ENCODE peak calls at places on chromosomes 1 and 21, in seven cellular contexts. R is neuronal stem cell, Z is uterus, L is GM23248, B is body of pancreas, V is cardiac muscle cell, K is tibial artery. E is an unnamed sample. For H3K36me3, the result is how much of the 10 kb centered on the place peaks cover.

GRCh38 chr1:212633144-212633543 is 24.6 kb downstream of the ATF3 start:
- DNase-seq in R (no peak), Z (no peak), V (no peak), B (no peak), K (no peak), L (no peak), E (no peak)

GRCh38 chr1:101181930-101182329 is 54.9 kb upstream of the S1PR1 start:
- DNase-seq in L (no peak), R (no peak), K (no peak), B (no peak), V (no peak), Z (peak), E (no peak)

GRCh38 chr1:108646661-108647269 is 14.1 kb downstream of the HENMT1 start:
- DNase-seq in B (peak), V (peak), Z (peak), L (peak), K (peak), R (no peak), E (peak)

GRCh38 chr1:224203243-224204016 is 20.4 kb downstream of the DEGS1 start:
- DNase-seq in K (peak), L (peak), B (peak), V (peak), Z (no peak), R (no peak), E (no peak)

GRCh38 chr1:201566529-201566823 is 27.5 kb downstream of the NAV1 start:
- DNase-seq in V (no peak), L (no peak), Z (no peak), B (no peak), K (no peak), R (no peak), E (no peak)

GRCh38 chr1:156922986-156923564 is 2.6 kb downstream of the LRRC71 start:
- DNase-seq in Z (no peak), L (no peak), B (no peak), V (no peak), K (no peak), R (no peak), E (no peak)

GRCh38 chr1:165595561-165595960 is 35.5 kb upstream of the MGST3 start:
- DNase-seq in V (peak), K (no peak), Z (no peak), B (no peak), R (no peak), L (peak), E (no peak)

GRCh38 chr21:43639470-43640178 is 19.7 kb downstream of the HSF2BP start:
- DNase-seq in Z (no peak), B (no peak), V (peak), R (no peak), L (peak), K (no peak), E (no peak)

GRCh38 chr1:179126338-179127060 is 44.6 kb downstream of the TOR3A start:
- DNase-seq in L (no peak), V (no peak), K (peak), Z (peak), B (peak), R (no peak), E (no peak)

GRCh38 chr1:205676002-205676401 is 4.3 kb downstream of the SLC45A3 start:
- DNase-seq in L (no peak), K (no peak), B (no peak), Z (no peak), R (no peak), V (no peak), E (no peak)

GRCh38 chr1:167489581-167490340 is 28.6 kb downstream of the CD247 start:
- DNase-seq in V (no peak), K (no peak), B (no peak), L (no peak), R (peak), Z (no peak), E (peak)

GRCh38 chr1:112772781-112773180 is 57.6 kb upstream of the PPM1J start:
- DNase-seq in R (no peak), V (peak), L (no peak), K (no peak), Z (no peak), B (no peak), E (no peak)

GRCh38 chr1:25247829-25248754 is 838 bp upstream of the RSRP1 start:
- DNase-seq in Z (no peak), B (no peak), K (no peak), R (no peak), V (no peak), L (no peak), E (no peak)

GRCh38 chr1:117116784-117117130 is 4.8 kb downstream of the TRIM45 start:
- DNase-seq in K (no peak), Z (no peak), V (no peak), B (peak), R (no peak), L (no peak), E (no peak)
- H3K4me3 ChIP-seq in K (no peak), Z (no peak), V (no peak), B (no peak), R (no peak), L (no peak), E (no peak)

GRCh38 chr1:218305447-218306064 is 20.5 kb downstream of the RRP15 start:
- DNase-seq in K (no peak), Z (no peak), R (no peak), L (no peak), B (no peak), V (no peak), E (no peak)
- H3K36me3 ChIP-seq in K (under half), Z (under half), R (half or more), L (under half), B (under half), V (under half), E (under half)

GRCh38 chr1:202578001-202578500 is 132.2 kb downstream of the SYT2 start:
- DNase-seq in B (no peak), K (no peak), Z (no peak), V (peak), L (no peak), R (no peak), E (no peak)
- H3K27ac ChIP-seq in B (no peak), K (peak), Z (peak), V (peak), L (peak), R (no peak), E (no peak)

GRCh38 chr1:67830928-67831596 is 2.2 kb downstream of the GNG12 start:
- DNase-seq in L (peak), K (no peak), B (no peak), Z (no peak), R (no peak), V (no peak), E (no peak)

GRCh38 chr1:67833595-67833926 is 294 bp upstream of the GNG12 start:
- DNase-seq in Z (no peak), L (peak), K (no peak), B (no peak), V (no peak), R (no peak), E (no peak)

GRCh38 chr1:67831850-67832513 is 1.3 kb downstream of the GNG12 start:
- DNase-seq in L (peak), V (peak), K (peak), B (peak), Z (peak), R (peak), E (peak)

GRCh38 chr1:67834246-67834877 is 1.1 kb upstream of the GNG12 start:
- DNase-seq in B (no peak), Z (no peak), R (no peak), K (no peak), V (no peak), L (no peak), E (no peak)

DNA sequence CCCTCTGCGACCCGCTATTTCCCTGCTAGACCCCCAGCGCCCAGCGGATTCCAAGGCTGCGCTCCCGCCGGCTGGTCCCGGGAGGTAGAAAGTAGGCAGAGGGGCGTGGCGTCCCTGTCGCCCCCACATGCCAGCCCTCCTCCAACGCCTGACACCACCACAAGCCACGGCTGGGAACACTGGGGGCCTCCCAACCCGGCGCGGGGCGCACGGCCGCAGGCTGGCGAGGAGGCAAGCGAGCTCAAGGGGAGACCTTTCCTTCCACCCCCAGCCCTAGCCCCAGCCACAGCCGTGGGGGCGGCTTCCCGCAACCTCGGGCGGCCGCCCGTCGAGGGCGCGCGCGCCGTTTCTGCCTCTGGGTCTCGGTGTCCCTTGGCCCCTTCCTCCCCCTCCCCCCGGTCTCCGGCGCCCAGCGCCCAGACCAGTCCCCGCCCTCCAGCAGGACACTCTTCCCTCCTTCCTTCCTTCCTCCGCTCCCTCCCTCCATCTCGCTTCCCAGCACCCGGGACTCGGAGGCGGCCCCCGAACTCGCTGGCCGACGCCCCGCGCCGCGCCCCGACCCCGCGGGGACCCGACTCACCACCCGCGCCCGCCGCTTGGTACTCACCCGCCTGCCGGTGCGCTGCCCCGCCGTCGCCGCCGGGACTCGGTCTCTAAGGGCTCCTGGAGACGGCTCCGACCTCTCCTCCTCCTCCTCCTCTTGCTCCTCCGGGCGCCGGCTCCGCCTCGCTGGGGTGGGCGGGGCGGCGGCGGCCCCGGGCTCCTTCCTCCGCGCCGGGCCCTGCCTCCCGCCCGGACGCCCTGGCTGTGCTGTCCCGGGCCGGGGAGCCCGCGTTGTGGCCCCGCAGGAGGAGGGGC is at the start of gene GNG12:
- DNase-seq in V (peak), K (peak), L (peak), R (peak), B (peak), Z (peak), E (no peak)
- H3K4me3 ChIP-seq in V (peak), K (peak), L (peak), R (peak), B (peak), Z (peak), E (peak)

DNA sequence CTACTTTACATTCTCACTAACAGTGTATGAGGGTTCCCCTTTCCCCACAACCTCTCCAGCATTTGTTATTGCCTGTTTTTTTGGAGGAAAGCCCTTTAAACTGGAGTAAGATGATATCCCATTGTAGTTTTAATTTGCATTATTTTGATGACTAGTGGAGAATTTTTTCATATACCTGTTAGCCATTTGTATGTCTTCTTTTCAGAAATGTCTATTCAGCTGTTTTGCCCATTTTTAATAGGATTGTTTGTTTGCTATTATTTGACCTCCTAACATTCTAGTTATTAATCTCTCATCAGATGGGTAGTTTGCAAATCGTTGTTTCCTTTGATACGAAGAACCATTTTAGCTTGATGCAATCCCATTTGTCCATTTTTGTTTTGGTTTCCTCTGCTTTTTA is 165.0 kb downstream of the GLUL start:
- DNase-seq in L (no peak), R (no peak), K (no peak), V (no peak), Z (no peak), B (no peak), E (no peak)
- H3K36me3 ChIP-seq in L (under half), R (under half), K (under half), V (under half), Z (under half), B (under half), E (under half)

DNA sequence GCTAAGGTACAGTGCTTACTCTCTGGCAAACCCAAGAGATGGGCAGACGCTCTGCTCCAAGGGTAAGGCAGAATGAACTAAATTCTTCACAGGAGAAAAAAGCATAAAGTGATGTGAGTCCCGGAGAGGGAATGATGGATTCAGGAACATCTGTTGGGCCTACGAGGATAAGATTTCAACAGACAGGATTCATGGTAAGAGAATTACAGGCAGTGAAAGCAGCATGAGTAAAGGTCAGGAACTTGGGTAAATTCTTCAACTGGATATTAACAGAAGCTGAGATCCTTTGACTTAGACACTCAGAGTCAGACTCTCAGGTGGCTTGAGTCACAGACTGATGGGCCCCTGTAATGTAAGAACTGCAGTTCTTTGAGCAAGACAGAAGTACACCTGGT is 152.6 kb downstream of the TRABD2B start:
- DNase-seq in Z (no peak), R (no peak), K (no peak), B (no peak), L (no peak), V (no peak), E (no peak)
- H3K27ac ChIP-seq in Z (no peak), R (no peak), K (no peak), B (no peak), L (no peak), V (no peak), E (no peak)